ENCODE peak calls at places on chromosomes 1 and 21, in five cellular contexts. C, F, T, M and D are unnamed samples.

GRCh38 chr21:43282358-43283120 is 113.7 kb downstream of the CRYAA start:
- DNase-seq in C (no peak), F (no peak), T (no peak), M (no peak), D (no peak)

GRCh38 chr1:70864302-70864701 is 183.3 kb downstream of the PTGER3 start:
- DNase-seq in C (no peak), F (no peak), T (peak), M (no peak), D (no peak)

GRCh38 chr1:240244968-240245628 is 153.4 kb downstream of the FMN2 start:
- DNase-seq in C (no peak), F (no peak), T (no peak), M (no peak), D (no peak)

GRCh38 chr21:44800971-44801467 is 601 bp downstream of the UBE2G2 start:
- DNase-seq in C (peak), F (no peak), T (peak), M (no peak), D (no peak)

GRCh38 chr21:41761211-41762181 is 5.4 kb downstream of the RIPK4 start:
- DNase-seq in C (no peak), F (no peak), T (peak), M (no peak), D (no peak)

GRCh38 chr1:48784301-48784700 is 7.6 kb upstream of the BEND5 start:
- DNase-seq in C (no peak), F (no peak), T (no peak), M (no peak), D (no peak)

GRCh38 chr1:170698711-170699275 is 34.9 kb downstream of the PRRX1 start:
- DNase-seq in C (no peak), F (peak), T (no peak), M (no peak), D (no peak)

GRCh38 chr21:35932232-35932911 is 128.0 kb downstream of the SETD4 start:
- DNase-seq in C (peak), F (peak), T (peak), M (no peak), D (peak)

GRCh38 chr1:94301186-94301585 is 63.8 kb upstream of the ARHGAP29 start:
- DNase-seq in C (no peak), F (no peak), T (no peak), M (no peak), D (no peak)

GRCh38 chr21:35579520-35580293 is 480.6 kb downstream of the SETD4 start:
- DNase-seq in C (no peak), F (no peak), T (no peak), M (no peak), D (no peak)

GRCh38 chr1:66431999-66432398 is 102.0 kb upstream of the SGIP1 start:
- DNase-seq in C (no peak), F (no peak), T (no peak), M (no peak), D (no peak)

GRCh38 chr1:58823481-58824010 is 39.7 kb upstream of the JUN start:
- DNase-seq in C (no peak), F (no peak), T (no peak), M (no peak), D (no peak)

GRCh38 chr1:239718997-239719628 is 332.7 kb downstream of the CHRM3 start:
- DNase-seq in C (no peak), F (no peak), T (peak), M (peak), D (no peak)

GRCh38 chr21:22679207-22679606 is 1681.0 kb downstream of the NCAM2 start:
- DNase-seq in C (no peak), F (peak), T (no peak), M (no peak), D (no peak)